ENCODE peak calls at places on chromosome 18, in six cellular contexts. J is CD4-positive, alpha-beta T cell; F is AG04450; U is mesothelial cell of epicardium; R is progenitor cell of endocrine pancreas; L is A549. T is an unnamed sample.

GRCh38 chr18:73577365-73577764 is 570.3 kb downstream of the FBXO15 start:
- DNase-seq in J (no peak), F (peak), U (no peak), R (no peak), L (no peak), T (no peak)

GRCh38 chr18:78582898-78583738 is 396.5 kb upstream of the SALL3 start:
- DNase-seq in J (no peak), F (no peak), U (no peak), R (no peak), L (no peak), T (no peak)

GRCh38 chr18:62200121-62200914 is 13.3 kb downstream of the RELCH start:
- DNase-seq in J (no peak), F (no peak), U (no peak), R (no peak), L (no peak), T (no peak)

GRCh38 chr18:65422544-65423136 is 328.2 kb upstream of the CDH7 start:
- DNase-seq in J (no peak), F (no peak), U (no peak), R (no peak), L (no peak), T (no peak)

GRCh38 chr18:2881088-2881487 is 34.3 kb downstream of the EMILIN2 start:
- DNase-seq in J (no peak), F (no peak), U (no peak), R (no peak), L (no peak), T (no peak)

GRCh38 chr18:9421788-9422329 is 53.5 kb upstream of the RALBP1 start:
- DNase-seq in J (no peak), F (no peak), U (no peak), R (no peak), L (no peak), T (no peak)

GRCh38 chr18:37409870-37410269 is 155.7 kb downstream of the CELF4 start:
- DNase-seq in J (no peak), F (no peak), U (no peak), R (no peak), L (no peak), T (no peak)

GRCh38 chr18:13577091-13577697 is 149.2 kb downstream of the FAM210A start:
- DNase-seq in J (no peak), F (no peak), U (no peak), R (no peak), L (no peak), T (no peak)

GRCh38 chr18:66749030-66749429 is 145.1 kb upstream of the CDH19 start:
- DNase-seq in J (no peak), F (no peak), U (no peak), R (no peak), L (peak), T (no peak)

GRCh38 chr18:78293516-78293915 is 686.1 kb upstream of the SALL3 start:
- DNase-seq in J (no peak), F (no peak), U (no peak), R (no peak), L (no peak), T (no peak)

GRCh38 chr18:80194874-80195570 is 52.3 kb downstream of the PARD6G start:
- DNase-seq in J (no peak), F (no peak), U (no peak), R (no peak), L (no peak), T (peak)

GRCh38 chr18:44198296-44199284 is 482.1 kb upstream of the SETBP1 start:
- DNase-seq in J (no peak), F (no peak), U (no peak), R (no peak), L (no peak), T (no peak)

GRCh38 chr18:62877448-62878221 is 162.3 kb downstream of the PHLPP1 start:
- DNase-seq in J (no peak), F (no peak), U (no peak), R (no peak), L (peak), T (no peak)

GRCh38 chr18:21672868-21673267 is 31.7 kb downstream of the ABHD3 start:
- DNase-seq in J (no peak), F (no peak), U (no peak), R (no peak), L (peak), T (no peak)

GRCh38 chr18:3441290-3441689 is 8.7 kb upstream of the TGIF1 start:
- DNase-seq in J (no peak), F (no peak), U (no peak), R (no peak), L (peak), T (no peak)

GRCh38 chr18:37334494-37335125 is 231.0 kb downstream of the CELF4 start:
- DNase-seq in J (no peak), F (no peak), U (no peak), R (no peak), L (no peak), T (no peak)

GRCh38 chr18:27688581-27688980 is 488.3 kb downstream of the CDH2 start:
- DNase-seq in J (no peak), F (no peak), U (no peak), R (no peak), L (no peak), T (no peak)

GRCh38 chr18:31555971-31556747 is 35.5 kb upstream of the TTR start:
- DNase-seq in J (no peak), F (peak), U (no peak), R (peak), L (peak), T (no peak)

GRCh38 chr18:56962322-56962721 is 184.6 kb upstream of the BOD1L2 start:
- DNase-seq in J (no peak), F (no peak), U (no peak), R (no peak), L (no peak), T (no peak)

GRCh38 chr18:13003466-13003896 is 12.3 kb downstream of the CEP192 start:
- DNase-seq in J (no peak), F (peak), U (no peak), R (peak), L (peak), T (no peak)

GRCh38 chr18:78814321-78814720 is 165.3 kb upstream of the SALL3 start:
- DNase-seq in J (no peak), F (no peak), U (no peak), R (no peak), L (no peak), T (no peak)

GRCh38 chr18:48842259-48843061 is 108.3 kb downstream of the SMAD7 start:
- DNase-seq in J (peak), F (no peak), U (no peak), R (no peak), L (no peak), T (no peak)

GRCh38 chr18:38368886-38369285 is 803.3 kb upstream of the CELF4 start:
- DNase-seq in J (no peak), F (no peak), U (no peak), R (no peak), L (no peak), T (no peak)

GRCh38 chr18:52999633-53000032 is 659.6 kb downstream of the DCC start:
- DNase-seq in J (no peak), F (no peak), U (no peak), R (no peak), L (no peak), T (no peak)

DNA sequence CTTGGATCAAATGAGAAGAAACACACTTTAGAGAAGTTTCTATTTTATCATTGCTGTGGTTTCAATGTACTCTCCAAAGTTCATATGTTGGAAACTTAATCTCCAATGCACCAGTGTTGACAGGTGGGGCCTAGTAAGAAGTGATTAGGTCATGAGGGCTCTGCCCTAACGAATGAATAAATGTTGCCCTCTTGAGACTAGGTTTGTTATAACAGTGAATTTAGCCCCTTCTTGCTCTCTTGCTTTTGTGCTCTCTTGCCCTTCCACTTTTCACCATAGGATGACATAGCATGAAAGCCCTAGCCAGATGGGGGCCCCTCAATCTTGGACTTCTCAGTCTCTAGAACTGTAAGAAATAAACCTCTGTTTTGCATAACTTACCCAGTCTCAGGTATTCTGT is 664.8 kb downstream of the DCC start:
- DNase-seq in J (no peak), F (no peak), U (no peak), R (no peak), L (no peak), T (no peak)
- TF ChIP-seq CTCF in J (no peak), F (no peak), U (no peak), R (no peak), L (no peak), T (no peak)

DNA sequence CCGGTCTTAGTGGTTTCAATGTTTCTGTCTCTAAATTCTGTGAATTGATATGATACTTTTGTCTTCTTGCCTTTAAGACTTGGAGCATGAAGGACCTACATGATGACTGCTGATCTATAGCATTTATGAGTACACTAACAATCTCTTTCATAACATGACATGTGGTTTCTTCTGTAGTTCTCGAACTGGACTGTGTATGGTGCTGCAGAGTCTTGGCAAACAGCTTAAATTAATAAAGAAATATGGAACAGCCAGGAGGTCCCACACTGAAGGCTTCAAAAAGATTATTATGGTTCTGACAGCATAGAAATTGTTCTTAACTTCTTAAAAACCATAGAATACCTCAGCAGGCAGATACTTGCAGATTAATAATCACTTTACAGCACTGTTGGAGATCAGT is 145.0 kb downstream of the DCC start:
- DNase-seq in J (no peak), F (no peak), U (no peak), R (no peak), L (peak), T (no peak)
- TF ChIP-seq CTCF in J (no peak), F (peak), U (no peak), R (no peak), L (no peak), T (no peak)

DNA sequence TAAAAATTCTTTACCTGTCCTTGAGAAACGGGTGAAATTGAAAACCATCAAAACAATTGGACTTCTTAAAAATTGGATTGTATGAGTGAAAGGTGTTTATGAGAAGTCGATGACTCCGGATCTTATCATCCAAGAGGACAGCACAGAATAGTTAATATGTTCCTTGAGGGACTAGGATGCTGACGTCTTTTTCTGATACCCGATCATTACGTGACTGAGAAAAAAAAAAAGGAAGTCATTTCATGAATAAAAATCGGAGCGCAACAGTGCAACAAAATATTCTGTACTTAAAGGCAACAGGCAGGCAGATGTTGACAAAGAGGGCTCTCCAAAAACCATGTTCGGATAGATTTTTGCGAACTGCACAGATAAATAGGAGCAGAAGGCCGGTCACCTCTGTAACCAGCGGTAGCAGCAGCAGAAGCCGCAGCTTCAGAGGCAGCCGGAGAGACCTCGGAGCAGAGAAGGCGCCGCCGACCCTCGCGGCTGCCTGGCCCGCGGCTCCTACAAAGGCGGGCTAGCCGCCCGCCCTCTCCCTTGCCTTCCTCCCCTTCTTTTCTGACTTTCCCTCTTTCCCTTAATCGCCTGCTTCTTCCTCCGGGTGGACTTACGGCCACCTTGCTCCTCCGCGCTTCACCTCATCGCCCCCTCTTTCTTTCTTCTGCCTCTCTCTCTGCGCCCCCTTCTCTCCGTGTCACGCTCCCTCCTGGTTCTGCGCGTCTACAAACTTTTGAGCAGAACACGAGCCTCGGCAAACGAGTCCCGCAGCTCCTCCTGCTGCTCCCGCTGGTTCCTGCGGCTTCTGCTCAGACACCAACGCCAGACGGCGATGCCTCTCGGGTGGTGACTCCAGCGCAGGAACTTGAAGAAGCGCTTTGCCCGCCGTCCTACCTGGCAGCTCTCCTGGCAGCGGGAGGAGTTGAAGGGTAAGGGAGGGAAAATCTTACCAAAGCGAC is at the start of gene ADCYAP1:
- DNase-seq in J (no peak), F (no peak), U (no peak), R (no peak), L (peak), T (no peak)
- TF ChIP-seq CTCF in J (no peak), F (no peak), U (no peak), R (no peak), L (no peak), T (no peak)

DNA sequence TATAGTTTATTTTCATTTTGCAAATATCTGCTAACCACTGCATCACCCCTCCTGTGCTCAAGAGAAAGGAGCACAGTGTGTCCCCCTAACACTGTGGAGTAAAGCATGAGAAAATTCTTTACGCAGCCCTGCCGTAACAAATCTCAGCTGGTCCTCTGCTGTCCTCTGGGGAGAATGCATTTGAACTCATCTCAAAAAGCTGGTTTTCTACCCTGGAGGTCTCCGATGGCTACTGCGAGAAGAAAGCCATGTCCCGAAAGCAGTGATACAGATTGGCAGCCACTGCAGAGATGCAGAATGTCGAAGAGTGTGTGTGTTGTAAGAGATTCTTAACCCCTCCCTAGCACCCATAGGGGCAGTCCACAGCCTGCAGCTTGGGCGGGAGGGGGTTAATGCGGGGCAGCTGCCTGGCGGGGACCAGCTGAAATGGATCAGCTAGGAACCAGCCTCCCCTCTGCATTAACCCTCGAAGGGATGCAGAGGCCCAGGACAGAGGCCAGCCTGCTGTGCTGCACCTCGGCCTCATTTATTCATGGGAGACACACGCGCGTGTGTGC is 236.0 kb downstream of the ZNF516 start:
- DNase-seq in J (no peak), F (no peak), U (no peak), R (no peak), L (no peak), T (no peak)
- TF ChIP-seq CTCF in J (no peak), F (peak), U (no peak), R (peak), L (no peak), T (peak)

GRCh38 chr18:8257851-8258434 is 351.3 kb upstream of the RAB12 start:
- DNase-seq in J (no peak), F (no peak), U (no peak), R (no peak), L (no peak), T (no peak)
- TF ChIP-seq CTCF in J (no peak), F (no peak), U (no peak), R (no peak), L (no peak), T (no peak)

GRCh38 chr18:34901299-34901698 is 139.9 kb upstream of the MAPRE2 start:
- DNase-seq in J (no peak), F (no peak), U (no peak), R (no peak), L (peak), T (no peak)
- TF ChIP-seq CTCF in J (no peak), F (no peak), U (no peak), R (no peak), L (no peak), T (no peak)

GRCh38 chr18:76396792-76397191 is 98.2 kb downstream of the ZNF516 start:
- DNase-seq in J (no peak), F (no peak), U (no peak), R (no peak), L (no peak), T (no peak)
- TF ChIP-seq CTCF in J (no peak), F (no peak), U (no peak), R (no peak), L (no peak), T (no peak)

DNA sequence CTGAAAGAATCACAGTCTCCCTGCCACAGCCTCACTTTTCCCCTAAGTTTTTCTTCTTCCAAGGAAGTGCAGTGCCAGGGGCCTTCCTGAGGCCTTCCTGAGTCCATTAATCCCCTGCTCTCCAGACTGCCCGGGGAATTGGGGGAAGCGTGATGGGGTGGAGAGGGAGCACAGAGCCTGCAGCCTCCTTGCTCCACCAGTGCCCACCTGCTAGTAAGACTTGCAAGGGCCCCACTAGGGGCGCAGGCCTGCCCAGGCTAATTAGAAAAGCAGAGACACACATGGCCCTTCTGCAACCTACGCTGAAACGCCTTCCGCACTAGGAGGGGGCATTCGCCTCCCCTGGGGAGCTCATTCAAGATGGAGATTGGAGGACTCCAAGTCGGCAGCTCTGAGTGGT is 110.6 kb downstream of the MRO start:
- DNase-seq in J (no peak), F (no peak), U (no peak), R (no peak), L (no peak), T (no peak)
- TF ChIP-seq CTCF in J (no peak), F (no peak), U (no peak), R (peak), L (no peak), T (no peak)

T was measured in type B pancreatic cell.